ENCODE peak calls at places on chromosome 19, in five cellular contexts. W, Q, O, Z and A are unnamed samples.

GRCh38 chr19:1058112-1058511 is 8.9 kb upstream of the ARHGAP45 start:
- DNase-seq in O (no peak), Z (no peak), W (no peak), Q (no peak), A (no peak)

GRCh38 chr19:1577929-1578618 is 9.9 kb upstream of the MEX3D start:
- DNase-seq in O (no peak), Q (no peak), Z (no peak), W (no peak), A (no peak)

GRCh38 chr19:33111587-33111986 is 20.3 kb upstream of the WDR88 start:
- DNase-seq in Q (no peak), O (no peak), W (no peak), Z (no peak), A (no peak)

GRCh38 chr19:2099937-2100718 is 3.4 kb downstream of the IZUMO4 start:
- DNase-seq in O (no peak), Q (no peak), Z (no peak), W (no peak), A (no peak)

GRCh38 chr19:31567776-31568175 is 218.5 kb upstream of the TSHZ3 start:
- DNase-seq in Q (no peak), Z (no peak), O (no peak), W (no peak), A (no peak)

GRCh38 chr19:53102701-53103140 is 501 bp downstream of the ZNF160 start:
- DNase-seq in Q (no peak), Z (no peak), W (no peak), O (peak), A (peak)

GRCh38 chr19:32255566-32256295 is 89.7 kb upstream of the ZNF507 start:
- DNase-seq in Q (no peak), W (no peak), O (no peak), Z (no peak), A (no peak)

GRCh38 chr19:47280183-47280797 is 5.6 kb downstream of the INAFM1 start:
- DNase-seq in Q (no peak), W (no peak), O (peak), Z (peak), A (peak)

GRCh38 chr19:48992571-48993174 is 436 bp downstream of the GYS1 start:
- DNase-seq in W (no peak), O (no peak), Q (no peak), Z (no peak), A (peak)

GRCh38 chr19:14407889-14408640 is 11.1 kb downstream of the DDX39A start:
- DNase-seq in Q (no peak), O (no peak), Z (peak), W (no peak), A (no peak)

GRCh38 chr19:10510301-10510802 is 6.9 kb downstream of the S1PR5 start:
- DNase-seq in W (no peak), Z (peak), O (peak), Q (no peak), A (peak)

GRCh38 chr19:32708457-32708856 is 11.1 kb upstream of the TDRD12 start:
- DNase-seq in W (no peak), Z (no peak), O (no peak), Q (no peak), A (no peak)

GRCh38 chr19:4972509-4973230 is 3.8 kb downstream of the KDM4B start:
- DNase-seq in W (no peak), Z (peak), O (no peak), Q (no peak), A (peak)

GRCh38 chr19:44653977-44654784 is 10.5 kb downstream of the PVR start:
- DNase-seq in O (peak), W (peak), Q (no peak), Z (peak), A (no peak)

GRCh38 chr19:13718733-13719132 is 45.6 kb upstream of the MRI1 start:
- DNase-seq in Z (no peak), O (peak), W (no peak), Q (peak), A (peak)

GRCh38 chr19:9309139-9309973 is at the start of gene ZNF699:
- DNase-seq in Z (peak), W (peak), Q (peak), O (peak), A (peak)

GRCh38 chr19:48069435-48069834 is 25.6 kb upstream of the CABP5 start:
- DNase-seq in Z (no peak), Q (no peak), W (no peak), O (no peak), A (no peak)

GRCh38 chr19:48308695-48309586 is 16.4 kb upstream of the EMP3 start:
- DNase-seq in Z (peak), W (no peak), O (peak), Q (no peak), A (no peak)

GRCh38 chr19:1469936-1470863 is 8.8 kb downstream of the C19orf25 start:
- DNase-seq in O (peak), Z (no peak), Q (no peak), W (no peak), A (no peak)

GRCh38 chr19:4455742-4456565 is 1.6 kb downstream of the UBXN6 start:
- DNase-seq in Q (no peak), O (peak), Z (peak), W (no peak), A (peak)

GRCh38 chr19:48858984-48859710 is 9.3 kb downstream of the PLEKHA4 start:
- DNase-seq in O (peak), Z (no peak), Q (no peak), W (no peak), A (no peak)

GRCh38 chr19:19506592-19506991 is 8.8 kb downstream of the TSSK6 start:
- DNase-seq in Q (no peak), Z (no peak), W (no peak), O (no peak), A (no peak)

GRCh38 chr19:5694167-5694951 is 4.3 kb downstream of the RPL36 start:
- DNase-seq in Z (no peak), O (no peak), Q (no peak), W (no peak), A (peak)

GRCh38 chr19:5463959-5464358 is 8.7 kb downstream of the ZNRF4 start:
- DNase-seq in Q (no peak), Z (peak), O (no peak), W (no peak), A (no peak)

GRCh38 chr19:39014037-39014436 is 18.3 kb downstream of the FBXO27 start:
- DNase-seq in Z (no peak), Q (no peak), O (no peak), W (no peak), A (no peak)

GRCh38 chr19:8004723-8005513 is 523 bp downstream of the ELAVL1 start:
- DNase-seq in W (no peak), O (peak), Z (no peak), Q (no peak), A (peak)

GRCh38 chr19:38793186-38793585 is 4.2 kb downstream of the LGALS7B start:
- DNase-seq in Z (no peak), O (no peak), W (no peak), Q (no peak), A (no peak)

GRCh38 chr19:11612816-11613511 is 15.7 kb downstream of the ZNF627 start:
- DNase-seq in W (no peak), Z (peak), Q (no peak), O (no peak), A (no peak)

GRCh38 chr19:19956431-19957075 is 55.8 kb downstream of the ZNF93 start:
- DNase-seq in Q (peak), Z (no peak), O (peak), W (no peak), A (no peak)

GRCh38 chr19:14149509-14149994 is 13.2 kb upstream of the ASF1B start:
- DNase-seq in Z (no peak), O (no peak), Q (no peak), W (no peak), A (peak)

GRCh38 chr19:16920816-16921529 is 32.2 kb downstream of the F2RL3 start:
- DNase-seq in W (no peak), O (peak), Z (no peak), Q (no peak), A (no peak)

GRCh38 chr19:45172173-45172572 is 5.9 kb downstream of the TRAPPC6A start:
- DNase-seq in O (no peak), Z (no peak), W (no peak), Q (no peak), A (no peak)

GRCh38 chr19:12873891-12874745 is 7.1 kb downstream of the DNASE2 start:
- DNase-seq in W (no peak), Z (no peak), O (no peak), Q (no peak), A (peak)

GRCh38 chr19:32200312-32201038 is 144.9 kb upstream of the ZNF507 start:
- DNase-seq in O (no peak), Z (no peak), W (no peak), Q (no peak), A (no peak)

GRCh38 chr19:16888629-16889371 is at the start of gene F2RL3:
- DNase-seq in O (peak), W (no peak), Q (no peak), Z (no peak), A (peak)

GRCh38 chr19:44071824-44072542 is at the start of gene ZNF284:
- DNase-seq in O (peak), W (peak), Q (peak), Z (peak), A (peak)

DNA sequence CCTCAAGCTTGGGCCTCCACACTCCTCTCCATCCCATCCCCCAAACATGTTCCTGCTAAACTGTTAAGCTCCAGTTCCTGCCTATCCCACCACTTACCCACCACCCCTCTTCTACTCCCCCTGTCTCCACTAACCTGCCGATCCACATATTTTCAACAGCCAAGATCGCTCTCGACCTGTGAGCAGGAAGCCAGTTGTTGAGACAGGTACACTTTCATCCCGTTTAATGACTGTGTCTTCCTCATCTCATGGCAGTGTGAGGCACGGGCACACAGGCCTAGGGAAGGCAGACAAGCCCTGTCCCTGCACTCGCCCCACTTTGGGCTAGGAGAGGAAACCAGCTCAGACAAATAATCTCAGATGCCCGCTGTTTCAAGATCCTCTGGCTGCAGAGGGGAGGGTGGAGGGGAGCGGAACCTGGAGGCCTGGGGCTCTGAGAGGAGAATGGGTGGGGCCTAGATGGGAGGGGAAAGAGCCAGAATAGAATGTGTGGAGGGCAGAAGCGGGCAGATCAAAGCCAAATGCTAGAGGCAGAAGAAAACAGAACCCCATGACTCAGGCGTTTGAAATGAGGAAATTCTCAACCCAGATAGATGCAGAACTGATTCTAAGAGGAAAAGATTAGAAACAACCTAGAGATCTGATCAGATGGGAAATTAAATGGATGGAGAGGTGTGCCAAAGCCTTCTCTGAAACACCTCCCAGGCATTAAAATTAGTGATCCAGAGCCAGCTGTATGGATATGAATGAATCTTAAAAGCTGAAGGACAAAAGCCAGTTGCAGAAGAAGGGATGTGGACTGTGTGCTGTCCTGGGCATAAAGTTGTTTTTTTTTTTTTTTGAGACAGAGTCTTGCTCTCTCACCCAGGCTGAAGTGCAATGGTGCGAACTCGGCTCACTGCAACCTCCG is 16.9 kb upstream of the CYP2S1 start:
- DNase-seq in O (no peak), Q (peak), Z (peak), W (no peak), A (no peak)
- TF ChIP-seq SIN3A in O (no peak), Q (no peak), Z (no peak), W (no peak), A (no peak)

GRCh38 chr19:18461471-18461870 is 23.5 kb upstream of the ISYNA1 start:
- DNase-seq in Z (no peak), Q (no peak), O (no peak), W (no peak), A (no peak)
- TF ChIP-seq EP300 in Z (no peak), Q (no peak), O (no peak), W (no peak), A (no peak)

GRCh38 chr19:54558339-54558738 is 15.3 kb upstream of the LILRA2 start:
- DNase-seq in W (no peak), Z (no peak), Q (no peak), O (no peak), A (no peak)

GRCh38 chr19:54561840-54562239 is 11.8 kb upstream of the LILRA2 start:
- DNase-seq in W (no peak), O (peak), Q (no peak), Z (no peak), A (no peak)

GRCh38 chr19:54556194-54556593 is 17.4 kb upstream of the LILRA2 start:
- DNase-seq in Z (no peak), W (no peak), O (no peak), Q (no peak), A (no peak)

GRCh38 chr19:54560881-54561385 is 12.7 kb upstream of the LILRA2 start:
- DNase-seq in Z (no peak), O (no peak), Q (no peak), W (no peak), A (no peak)
- TF ChIP-seq SIN3A in Z (no peak), O (no peak), Q (no peak), W (no peak), A (no peak)

GRCh38 chr19:28574212-28574611 is 638.7 kb downstream of the UQCRFS1 start:
- DNase-seq in Z (no peak), W (no peak), Q (no peak), O (peak), A (no peak)
- TF ChIP-seq EP300 in Z (no peak), W (no peak), Q (no peak), O (no peak), A (no peak)

GRCh38 chr19:34277244-34277643 is 22.9 kb downstream of the GARRE1 start:
- DNase-seq in Q (no peak), Z (no peak), W (no peak), O (no peak), A (no peak)

GRCh38 chr19:34275705-34276104 is 21.4 kb downstream of the GARRE1 start:
- DNase-seq in Q (no peak), O (no peak), Z (no peak), W (no peak), A (no peak)

GRCh38 chr19:34274827-34275625 is 20.7 kb downstream of the GARRE1 start:
- DNase-seq in O (no peak), Z (peak), W (no peak), Q (no peak), A (no peak)

GRCh38 chr19:34278783-34279182 is 24.4 kb downstream of the GARRE1 start:
- DNase-seq in W (no peak), O (no peak), Z (no peak), Q (no peak), A (no peak)

GRCh38 chr19:34276614-34277013 is 22.3 kb downstream of the GARRE1 start:
- DNase-seq in Z (no peak), Q (no peak), O (no peak), W (no peak), A (no peak)
- TF ChIP-seq SIN3A in Z (no peak), Q (no peak), O (no peak), W (no peak), A (no peak)

GRCh38 chr19:3274245-3275067 is 50.0 kb downstream of the CELF5 start:
- DNase-seq in O (no peak), W (no peak), Q (no peak), Z (no peak), A (no peak)
- TF ChIP-seq EP300 in O (no peak), W (no peak), Q (no peak), Z (no peak), A (no peak)

GRCh38 chr19:35046461-35046860 is 4.9 kb downstream of the HPN start:
- DNase-seq in O (no peak), W (no peak), Z (no peak), Q (no peak), A (no peak)

GRCh38 chr19:35042954-35043604 is 1.6 kb downstream of the HPN start:
- DNase-seq in Z (peak), Q (no peak), W (no peak), O (no peak), A (no peak)

GRCh38 chr19:35043906-35044305 is 2.4 kb downstream of the HPN start:
- DNase-seq in O (no peak), Q (no peak), W (no peak), Z (no peak), A (no peak)

GRCh38 chr19:35045667-35046300 is 4.3 kb downstream of the HPN start:
- DNase-seq in O (peak), Z (no peak), W (peak), Q (no peak), A (peak)

GRCh38 chr19:35044317-35045117 is 3.0 kb downstream of the HPN start:
- DNase-seq in Z (peak), O (peak), Q (no peak), W (no peak), A (peak)
- TF ChIP-seq SIN3A in Z (no peak), O (no peak), Q (no peak), W (no peak), A (no peak)

DNA sequence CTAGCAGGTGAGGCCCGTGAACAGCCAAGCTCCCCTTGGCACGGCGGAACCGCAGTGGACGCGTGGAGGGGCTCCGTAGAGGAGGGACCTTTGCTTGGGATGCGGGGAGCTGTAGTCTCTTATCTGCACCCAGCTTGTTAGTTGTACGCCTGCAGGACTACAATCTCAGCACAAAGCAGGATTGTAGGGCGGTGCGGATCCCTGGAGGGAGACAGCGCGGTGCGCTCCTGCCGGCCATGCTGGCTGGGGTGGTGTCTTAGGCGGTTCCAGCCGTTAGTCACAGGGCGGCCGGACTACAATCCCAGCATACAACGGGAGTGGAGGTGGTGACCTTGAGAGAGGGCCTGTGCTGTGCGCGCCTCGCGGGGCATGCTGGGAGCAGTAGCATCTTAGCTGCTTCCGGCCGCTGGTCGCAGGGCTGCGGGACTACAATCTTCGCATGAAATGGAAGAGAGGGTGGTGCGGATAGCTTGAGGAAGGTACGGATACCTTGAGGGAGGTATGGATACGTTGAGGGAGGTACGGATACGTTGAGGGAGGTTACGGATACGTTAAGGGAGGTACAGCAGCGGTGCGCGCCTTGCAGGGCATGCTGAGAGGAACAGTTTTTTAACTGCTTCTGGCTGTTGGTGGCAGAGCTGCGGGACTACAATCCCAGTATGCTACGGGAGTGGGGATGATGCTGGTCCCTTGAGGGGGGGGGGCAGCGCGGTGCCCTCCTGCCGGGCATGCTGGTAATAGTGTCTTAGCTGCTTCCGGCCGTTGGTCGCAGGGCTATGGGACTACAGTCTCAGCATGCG is 1419.1 kb downstream of the UQCRFS1 start:
- DNase-seq in O (peak), Z (peak), W (peak), Q (peak), A (peak)
- TF ChIP-seq EP300 in O (no peak), Z (no peak), W (no peak), Q (no peak), A (no peak)